ENCODE peak calls at places on chromosomes 7 and 10, in nine cellular contexts. L is epithelial cell of proximal tubule; X is CD8-positive, alpha-beta T cell; N is ovary; P is AG09309; G is neural progenitor cell; K is breast epithelium; O is colonic mucosa; C is AG04450. V is an unnamed sample.

GRCh38 chr7:49768254-49768653 is 5.2 kb upstream of the VWC2 start:
- DNase-seq in L (no peak), X (no peak), N (no peak), P (no peak), G (no peak), K (no peak), O (no peak), C (no peak), V (no peak)

GRCh38 chr10:31650010-31650409 is 278.6 kb downstream of the ARHGAP12 start:
- DNase-seq in L (no peak), X (no peak), N (peak; percentile 73), P (peak; percentile 55), G (no peak), K (no peak), O (peak; percentile 59), C (peak; percentile 71), V (peak; percentile 19)

GRCh38 chr10:97490592-97490991 is 7.6 kb downstream of the MMS19 start:
- DNase-seq in L (no peak), X (no peak), N (no peak), P (no peak), G (no peak), K (no peak), O (no peak), C (no peak), V (no peak)

GRCh38 chr7:22607180-22607579 is 107.2 kb upstream of the STEAP1B start:
- DNase-seq in L (no peak), X (no peak), N (no peak), P (no peak), G (no peak), K (no peak), O (no peak), C (no peak), V (peak; percentile 67)

GRCh38 chr7:30785786-30786185 is 14.6 kb downstream of the MINDY4 start:
- DNase-seq in L (no peak), X (no peak), N (no peak), P (no peak), G (no peak), K (no peak), O (no peak), C (no peak), V (no peak)

GRCh38 chr10:114043532-114044250 is at the start of gene ADRB1:
- DNase-seq in L (no peak), X (no peak), N (no peak), P (no peak), G (peak; percentile 87), K (no peak), O (peak; percentile 79), C (no peak), V (peak; percentile 75)

GRCh38 chr7:93719546-93719945 is 145.0 kb upstream of the CALCR start:
- DNase-seq in L (peak; percentile 76), X (no peak), N (no peak), P (peak; percentile 80), G (no peak), K (no peak), O (no peak), C (no peak), V (peak; percentile 8)

GRCh38 chr7:111352319-111352718 is 210.0 kb downstream of the IMMP2L start:
- DNase-seq in L (no peak), X (no peak), N (no peak), P (no peak), G (no peak), K (no peak), O (no peak), C (no peak), V (no peak)

GRCh38 chr10:3217853-3218252 is 45.3 kb upstream of the PITRM1 start:
- DNase-seq in L (no peak), X (no peak), N (no peak), P (no peak), G (no peak), K (no peak), O (no peak), C (no peak), V (no peak)

GRCh38 chr10:43045631-43046287 is 31.1 kb upstream of the RET start:
- DNase-seq in L (no peak), X (no peak), N (peak; percentile 11), P (no peak), G (no peak), K (peak; percentile 17), O (no peak), C (no peak), V (no peak)

GRCh38 chr7:116432517-116432916 is 67.0 kb upstream of the CAV2 start:
- DNase-seq in L (no peak), X (no peak), N (no peak), P (no peak), G (no peak), K (no peak), O (no peak), C (no peak), V (no peak)

GRCh38 chr7:108488902-108489538 is 32.8 kb upstream of the NRCAM start:
- DNase-seq in L (no peak), X (no peak), N (no peak), P (no peak), G (peak; percentile 15), K (no peak), O (no peak), C (no peak), V (no peak)

GRCh38 chr7:23713285-23714235 is 3.5 kb downstream of the STK31 start:
- DNase-seq in L (peak; percentile 48), X (no peak), N (no peak), P (peak; percentile 46), G (no peak), K (no peak), O (no peak), C (peak; percentile 67), V (peak; percentile 84)

GRCh38 chr7:25314729-25315267 is 86.5 kb upstream of the NPVF start:
- DNase-seq in L (no peak), X (no peak), N (no peak), P (no peak), G (no peak), K (no peak), O (peak; percentile 59), C (no peak), V (peak; percentile 25)

GRCh38 chr10:126066491-126066890 is 170.1 kb downstream of the FANK1 start:
- DNase-seq in L (no peak), X (no peak), N (no peak), P (no peak), G (no peak), K (no peak), O (no peak), C (no peak), V (peak; percentile 24)

GRCh38 chr7:74059681-74060588 is 23.7 kb upstream of the LIMK1 start:
- DNase-seq in L (no peak), X (no peak), N (no peak), P (no peak), G (no peak), K (peak; percentile 84), O (peak; percentile 94), C (no peak), V (peak; percentile 86)

GRCh38 chr10:86535057-86535882 is 13.7 kb upstream of the WAPL start:
- DNase-seq in L (no peak), X (no peak), N (peak; percentile 41), P (no peak), G (peak; percentile 77), K (peak; percentile 84), O (peak; percentile 89), C (no peak), V (peak; percentile 31)
- H3K4me3 ChIP-seq in L (peak overlapping the region; percentile 50), X (no peak overlapping the region), N (peak overlapping the region; percentile 44), P (peak overlapping the region; percentile 54), G (peak overlapping the region; percentile 45), K (peak overlapping the region; percentile 48), O (peak overlapping the region; percentile 49), C (peak overlapping the region; percentile 51), V (peak overlapping the region; percentile 47)

DNA sequence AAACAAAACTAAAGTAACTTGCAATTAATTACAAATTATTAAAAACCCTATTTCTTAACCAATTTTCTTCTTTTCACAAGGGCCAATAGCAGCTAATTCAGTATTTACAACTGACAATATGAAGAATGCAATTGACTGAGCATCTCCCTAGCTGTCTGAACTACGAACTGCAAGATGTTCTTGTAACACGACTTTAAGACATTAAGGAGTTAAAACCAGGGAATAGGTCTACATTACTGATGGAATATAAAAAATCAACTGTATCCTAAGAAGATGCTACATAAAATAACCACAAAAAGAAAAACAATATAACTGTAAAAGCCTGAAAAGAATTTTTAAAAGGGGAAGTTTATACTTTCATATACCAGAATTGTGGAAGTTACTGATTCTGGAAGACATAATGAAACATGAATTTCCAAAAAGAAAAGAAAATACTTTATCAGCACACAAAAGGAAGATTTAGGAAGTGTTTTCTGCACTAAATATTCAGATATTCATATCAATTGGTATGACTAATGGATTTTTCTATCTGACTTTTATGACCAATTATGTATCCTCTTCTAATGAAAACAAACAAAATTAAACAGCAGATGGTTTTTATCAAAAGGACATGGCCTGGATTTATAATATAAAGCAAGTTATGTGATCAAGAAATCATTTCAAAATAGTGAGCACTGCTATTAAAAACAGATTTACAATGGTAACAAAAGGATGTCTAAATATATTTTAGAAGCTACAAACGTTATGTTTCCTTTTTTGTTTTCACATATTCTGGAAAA is 1.6 kb downstream of the GPR22 start:
- DNase-seq in L (no peak), X (no peak), N (no peak), P (no peak), G (no peak), K (no peak), O (no peak), C (no peak), V (no peak)
- TF ChIP-seq CTCF in L (no peak), X (no peak), N (no peak), P (no peak), G (no peak), K (no peak), O (no peak), C (no peak), V (no peak)

DNA sequence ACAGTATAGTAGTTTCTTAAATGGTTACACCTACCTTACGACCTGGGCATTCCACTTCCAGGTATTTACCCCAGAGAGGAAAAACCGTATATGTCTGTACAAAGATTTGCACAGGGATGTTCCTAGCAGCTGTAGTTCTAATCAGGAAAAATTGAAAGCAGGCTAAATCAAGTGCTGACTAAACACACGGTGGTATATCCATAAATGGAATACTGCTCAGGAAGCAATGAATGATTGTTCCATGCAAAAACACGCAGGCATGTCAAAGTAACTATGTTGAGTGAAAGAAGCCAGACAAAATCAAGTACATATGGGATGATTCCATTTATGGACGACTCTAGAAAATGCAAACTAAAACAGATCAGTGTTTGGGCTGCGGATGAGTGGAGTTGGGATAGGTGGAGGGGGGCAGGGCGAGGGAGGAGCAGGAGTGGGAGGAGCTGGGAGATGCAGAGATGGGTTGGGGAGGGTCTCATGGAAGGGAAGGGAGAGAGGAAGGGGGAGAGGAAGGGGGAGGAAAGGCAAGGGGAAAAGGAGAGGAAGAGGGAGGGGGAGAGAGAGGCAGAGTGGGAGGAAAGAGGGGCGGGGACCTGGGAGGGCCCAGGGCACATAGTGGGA is 484 bp upstream of the MSRB2 start:
- DNase-seq in L (no peak), X (no peak), N (no peak), P (no peak), G (no peak), K (no peak), O (no peak), C (no peak), V (no peak)
- H3K4me3 ChIP-seq in L (peak overlapping the region; percentile 72), X (peak overlapping the region; percentile 53), N (peak overlapping the region; percentile 84), P (peak overlapping the region; percentile 68), G (no peak overlapping the region), K (peak overlapping the region; percentile 78), O (peak overlapping the region; percentile 14), C (peak overlapping the region; percentile 48), V (peak overlapping the region; percentile 17)

DNA sequence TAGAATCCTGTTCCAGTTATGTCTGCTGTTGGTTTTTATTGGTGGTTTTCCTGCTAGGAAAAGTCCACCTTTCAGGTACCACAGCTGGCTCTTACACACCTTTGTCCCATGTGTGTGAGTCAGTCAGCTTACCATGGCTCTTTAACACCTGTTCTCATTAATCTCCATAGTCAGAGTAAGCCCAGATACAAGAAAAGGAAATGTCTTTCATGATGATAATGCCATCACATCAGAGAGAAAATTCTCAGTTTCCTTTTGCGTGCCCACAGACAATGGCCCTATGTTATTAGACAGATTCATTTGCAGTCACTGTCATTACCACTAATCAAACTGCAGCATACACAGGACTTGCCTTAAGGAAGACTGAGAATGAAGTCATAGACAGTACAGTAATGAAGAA is 1583.6 kb upstream of the LRRTM3 start:
- DNase-seq in L (no peak), X (no peak), N (no peak), P (no peak), G (no peak), K (no peak), O (no peak), C (no peak), V (no peak)
- TF ChIP-seq CTCF in L (no peak), X (no peak), N (no peak), P (no peak), G (no peak), K (no peak), O (no peak), C (no peak), V (no peak)